ENCODE peak calls at places on chromosomes 13 and 19, in eight cellular contexts. U is right lobe of liver, E is nephron progenitor cell, M is heart left ventricle, C is lung, A is mesothelial cell of epicardium, S is kidney epithelial cell, H is lower lobe of right lung. Y is an unnamed sample.

GRCh38 chr13:84867246-84867645 is 932.0 kb downstream of the SLITRK6 start:
- DNase-seq in U (no peak), E (no peak), M (no peak), C (no peak), A (no peak), S (peak; percentile 2), H (no peak), Y (no peak)

GRCh38 chr13:62357887-62358645 is 942.4 kb upstream of the PCDH20 start:
- DNase-seq in U (no peak), E (peak; percentile 47), M (no peak), C (no peak), A (no peak), S (peak; percentile 29), H (no peak), Y (no peak)

GRCh38 chr13:32080328-32080744 is 48.8 kb downstream of the FRY start:
- DNase-seq in U (no peak), E (no peak), M (no peak), C (no peak), A (no peak), S (no peak), H (no peak), Y (no peak)

GRCh38 chr13:51714663-51715168 is 89.2 kb downstream of the DHRS12 start:
- DNase-seq in U (no peak), E (no peak), M (no peak), C (no peak), A (no peak), S (no peak), H (no peak), Y (no peak)

GRCh38 chr19:50741179-50741933 is 18.2 kb downstream of the CLEC11A start:
- DNase-seq in U (no peak), E (no peak), M (no peak), C (no peak), A (no peak), S (no peak), H (no peak), Y (no peak)

GRCh38 chr19:47075179-47075811 is 26.9 kb upstream of the TMEM160 start:
- DNase-seq in U (no peak), E (no peak), M (no peak), C (no peak), A (no peak), S (no peak), H (peak; percentile 74), Y (no peak)

GRCh38 chr13:34349091-34349722 is 531.3 kb downstream of the RFC3 start:
- DNase-seq in U (no peak), E (no peak), M (peak; percentile 85), C (peak; percentile 31), A (no peak), S (peak; percentile 88), H (no peak), Y (peak; percentile 89)

GRCh38 chr19:30635026-30635985 is 263.1 kb downstream of the ZNF536 start:
- DNase-seq in U (no peak), E (no peak), M (no peak), C (no peak), A (no peak), S (no peak), H (no peak), Y (peak; percentile 73)

GRCh38 chr13:111117289-111117688 is 2.2 kb downstream of the ARHGEF7 start:
- DNase-seq in U (no peak), E (no peak), M (no peak), C (no peak), A (no peak), S (no peak), H (no peak), Y (no peak)

GRCh38 chr19:29812080-29812880 is 489 bp downstream of the CCNE1 start:
- DNase-seq in U (peak; percentile 41), E (peak; percentile 57), M (peak; percentile 45), C (no peak), A (no peak), S (no peak), H (peak; percentile 51), Y (peak; percentile 86)

GRCh38 chr13:113207890-113208423 is 512 bp downstream of the PCID2 start:
- DNase-seq in U (peak; percentile 63), E (no peak), M (peak; percentile 45), C (no peak), A (no peak), S (no peak), H (peak; percentile 66), Y (peak; percentile 86)

GRCh38 chr19:56309511-56310185 is 5.0 kb downstream of the ZSCAN5A start:
- DNase-seq in U (peak; percentile 47), E (peak; percentile 55), M (peak; percentile 54), C (peak; percentile 49), A (no peak), S (no peak), H (peak; percentile 81), Y (peak; percentile 86)

GRCh38 chr19:45591004-45591637 is 6.5 kb upstream of the OPA3 start:
- DNase-seq in U (peak; percentile 63), E (peak; percentile 67), M (no peak), C (peak; percentile 50), A (no peak), S (no peak), H (peak; percentile 68), Y (no peak)

GRCh38 chr19:58311345-58311744 is 6.2 kb downstream of the ERVK3-1 start:
- DNase-seq in U (no peak), E (no peak), M (no peak), C (no peak), A (no peak), S (no peak), H (no peak), Y (no peak)

GRCh38 chr13:105058517-105058916 is 1476.9 kb downstream of the EFNB2 start:
- DNase-seq in U (no peak), E (no peak), M (no peak), C (no peak), A (no peak), S (no peak), H (no peak), Y (no peak)

GRCh38 chr19:49818691-49819331 is 722 bp downstream of the MED25 start:
- DNase-seq in U (no peak), E (no peak), M (peak; percentile 41), C (no peak), A (no peak), S (no peak), H (no peak), Y (no peak)

GRCh38 chr13:99176309-99177276 is 24.1 kb upstream of the UBAC2 start:
- DNase-seq in U (peak; percentile 66), E (peak; percentile 80), M (peak; percentile 71), C (peak; percentile 74), A (peak; percentile 41), S (no peak), H (peak; percentile 77), Y (peak; percentile 88)

GRCh38 chr19:19214892-19215291 is 3.1 kb downstream of the NCAN start:
- DNase-seq in U (no peak), E (peak; percentile 98), M (no peak), C (no peak), A (peak; percentile 73), S (no peak), H (no peak), Y (peak; percentile 88)

GRCh38 chr13:66994097-66994496 is 236.0 kb downstream of the PCDH9 start:
- DNase-seq in U (peak; percentile 81), E (peak; percentile 75), M (peak; percentile 76), C (peak; percentile 66), A (peak; percentile 27), S (peak; percentile 35), H (peak; percentile 73), Y (peak; percentile 85)
- TF ChIP-seq CTCF in U (peak; percentile 73), E (peak; percentile 69), M (peak; percentile 51), C (peak; percentile 15), A (peak; percentile 47), S (peak; percentile 79), H (peak; percentile 55), Y (peak; percentile 53)

DNA sequence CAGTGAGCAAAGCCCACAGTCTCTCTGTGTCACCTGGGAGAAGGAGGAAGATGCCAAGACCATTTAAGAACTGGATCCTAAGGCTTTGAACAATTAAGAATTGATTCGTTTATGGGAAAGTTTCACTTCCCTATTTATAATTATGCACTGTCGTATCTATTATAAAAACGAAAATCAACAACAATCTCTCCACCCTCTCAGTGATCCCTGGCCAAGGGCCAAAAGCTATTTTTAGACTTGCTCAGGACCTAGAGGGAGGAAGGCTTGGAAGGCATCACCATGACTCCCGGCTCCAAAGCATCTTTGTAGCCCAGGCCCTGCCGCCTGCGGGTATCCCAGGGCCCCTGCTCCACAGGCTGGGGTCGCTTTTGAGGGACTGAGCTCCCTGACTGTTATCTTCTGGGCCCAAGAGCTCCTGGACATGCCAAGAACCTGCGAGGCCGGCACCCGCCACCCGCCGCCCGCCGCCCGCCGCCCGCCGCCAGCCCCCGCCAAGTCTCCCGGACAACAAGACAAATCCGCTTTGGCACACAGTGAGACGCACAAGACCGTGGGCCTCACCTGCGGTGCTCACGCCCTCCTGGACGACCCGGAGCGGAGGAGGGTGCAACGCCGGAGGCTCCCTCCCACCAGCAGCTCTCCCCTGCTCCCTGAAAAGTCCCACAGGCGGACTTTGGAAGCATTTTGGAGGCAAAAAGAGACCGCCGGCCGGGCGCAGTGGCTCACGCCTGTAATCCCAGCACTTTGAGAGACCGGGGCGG is 1.2 kb downstream of the RHPN2 start:
- DNase-seq in U (peak; percentile 27), E (peak; percentile 22), M (peak; percentile 34), C (no peak), A (no peak), S (no peak), H (peak; percentile 47), Y (no peak)
- TF ChIP-seq CTCF in U (no peak), E (no peak), M (no peak), C (no peak), A (no peak), S (no peak), H (no peak), Y (no peak)

GRCh38 chr19:38321646-38322323 is 2.1 kb downstream of the KCNK6 start:
- DNase-seq in U (no peak), E (no peak), M (peak; percentile 90), C (no peak), A (no peak), S (no peak), H (no peak), Y (no peak)
- TF ChIP-seq CTCF in U (no peak), E (no peak), M (no peak), C (no peak), A (no peak), S (no peak), H (no peak), Y (no peak)

DNA sequence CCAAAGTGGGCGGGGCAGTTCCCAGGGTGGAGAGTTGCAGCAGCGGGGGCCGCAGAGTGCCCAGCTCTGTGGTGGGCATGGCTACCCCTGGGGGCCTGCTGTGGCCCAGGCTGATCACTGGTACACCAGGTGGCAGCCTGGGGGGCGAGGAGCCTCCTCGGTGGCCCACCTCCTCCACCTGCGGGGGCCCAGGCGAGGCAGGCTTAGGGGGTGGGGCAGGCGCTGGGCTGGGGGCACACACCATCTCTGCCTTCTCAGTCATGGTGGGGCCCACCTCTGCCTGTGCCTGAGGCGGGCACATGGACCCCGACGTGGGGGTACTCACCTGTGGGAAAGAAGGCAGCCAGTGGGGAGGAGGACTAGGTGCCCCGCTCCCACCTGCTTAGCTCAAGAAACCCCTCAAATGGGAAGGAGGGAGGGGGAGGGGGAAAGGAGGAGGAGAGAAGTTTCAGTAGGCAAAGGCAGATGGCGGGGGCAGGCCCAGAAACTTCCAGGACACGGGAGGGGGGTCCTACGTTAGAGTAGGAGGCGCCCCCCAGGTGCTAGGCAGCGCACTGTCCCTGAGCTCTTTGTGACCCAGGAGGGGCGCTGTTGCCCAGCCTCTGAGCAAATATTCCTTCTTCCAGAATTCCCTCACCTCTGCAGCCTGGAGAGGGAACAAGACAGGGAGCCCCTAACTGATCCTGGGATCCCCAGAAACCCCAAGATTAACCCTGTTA is 1.6 kb downstream of the LYL1 start:
- DNase-seq in U (no peak), E (no peak), M (peak; percentile 32), C (no peak), A (no peak), S (no peak), H (no peak), Y (no peak)
- TF ChIP-seq CTCF in U (peak; percentile 28), E (peak; percentile 12), M (peak; percentile 7), C (peak; percentile 24), A (no peak), S (peak; percentile 35), H (peak; percentile 43), Y (peak; percentile 29)

Y was measured in osteocyte.